ENCODE peak calls at places on chromosomes 7 and 10, in six cellular contexts. One of them, this sample, is unnamed.
A peak's percentile ranks its signal among the peaks of the same experiment; 100 is the strongest.

GRCh38 chr10:19652750-19653149 is 163.5 kb upstream of the PLXDC2 start:
- DNase-seq in renal cortical epithelial cell: no peak
- DNase-seq in stimulated activated CD4-positive, alpha-beta T cell treated with anti-CD3 and anti-CD28 coated beads, Interleukin-2, amount 100 ng/mL, for 48 hours: no peak
- DNase-seq in activated T-cell treated with anti-CD3 and anti-CD28 coated beads for 24 hours: no peak
- DNase-seq in EH: no peak
- DNase-seq in HL-60: no peak
- DNase-seq in this sample: no peak

GRCh38 chr7:2109936-2110585 is 122.7 kb downstream of the MAD1L1 start:
- DNase-seq in renal cortical epithelial cell: peak; percentile 94
- DNase-seq in stimulated activated CD4-positive, alpha-beta T cell treated with anti-CD3 and anti-CD28 coated beads, Interleukin-2, amount 100 ng/mL, for 48 hours: peak; percentile 62
- DNase-seq in activated T-cell treated with anti-CD3 and anti-CD28 coated beads for 24 hours: peak; percentile 72
- DNase-seq in EH: peak; percentile 94
- DNase-seq in HL-60: no peak
- DNase-seq in this sample: peak; percentile 77

GRCh38 chr10:64036306-64036930 is 515.2 kb downstream of the REEP3 start:
- DNase-seq in renal cortical epithelial cell: peak; percentile 42
- DNase-seq in stimulated activated CD4-positive, alpha-beta T cell treated with anti-CD3 and anti-CD28 coated beads, Interleukin-2, amount 100 ng/mL, for 48 hours: no peak
- DNase-seq in activated T-cell treated with anti-CD3 and anti-CD28 coated beads for 24 hours: no peak
- DNase-seq in EH: no peak
- DNase-seq in HL-60: no peak
- DNase-seq in this sample: no peak

GRCh38 chr7:98357751-98358161 is 43.1 kb downstream of the BAIAP2L1 start:
- DNase-seq in renal cortical epithelial cell: peak; percentile 53
- DNase-seq in stimulated activated CD4-positive, alpha-beta T cell treated with anti-CD3 and anti-CD28 coated beads, Interleukin-2, amount 100 ng/mL, for 48 hours: no peak
- DNase-seq in activated T-cell treated with anti-CD3 and anti-CD28 coated beads for 24 hours: no peak
- DNase-seq in EH: peak; percentile 53
- DNase-seq in HL-60: no peak
- DNase-seq in this sample: no peak

GRCh38 chr10:52486840-52487611 is 172.9 kb downstream of the DKK1 start:
- DNase-seq in renal cortical epithelial cell: peak; percentile 85
- DNase-seq in stimulated activated CD4-positive, alpha-beta T cell treated with anti-CD3 and anti-CD28 coated beads, Interleukin-2, amount 100 ng/mL, for 48 hours: no peak
- DNase-seq in activated T-cell treated with anti-CD3 and anti-CD28 coated beads for 24 hours: no peak
- DNase-seq in EH: peak; percentile 95
- DNase-seq in HL-60: no peak
- DNase-seq in this sample: peak; percentile 87

GRCh38 chr7:85018498-85018897 is 168.4 kb downstream of the SEMA3D start:
- DNase-seq in renal cortical epithelial cell: no peak
- DNase-seq in stimulated activated CD4-positive, alpha-beta T cell treated with anti-CD3 and anti-CD28 coated beads, Interleukin-2, amount 100 ng/mL, for 48 hours: no peak
- DNase-seq in activated T-cell treated with anti-CD3 and anti-CD28 coated beads for 24 hours: no peak
- DNase-seq in EH: no peak
- DNase-seq in HL-60: no peak
- DNase-seq in this sample: no peak

GRCh38 chr10:99828464-99828863 is 46.0 kb downstream of the ABCC2 start:
- DNase-seq in renal cortical epithelial cell: no peak
- DNase-seq in stimulated activated CD4-positive, alpha-beta T cell treated with anti-CD3 and anti-CD28 coated beads, Interleukin-2, amount 100 ng/mL, for 48 hours: no peak
- DNase-seq in activated T-cell treated with anti-CD3 and anti-CD28 coated beads for 24 hours: no peak
- DNase-seq in EH: no peak
- DNase-seq in HL-60: no peak
- DNase-seq in this sample: no peak

GRCh38 chr7:126803060-126803665 is 449.6 kb downstream of the GRM8 start:
- DNase-seq in renal cortical epithelial cell: peak; percentile 76
- DNase-seq in stimulated activated CD4-positive, alpha-beta T cell treated with anti-CD3 and anti-CD28 coated beads, Interleukin-2, amount 100 ng/mL, for 48 hours: peak; percentile 15
- DNase-seq in activated T-cell treated with anti-CD3 and anti-CD28 coated beads for 24 hours: peak; percentile 10
- DNase-seq in EH: peak; percentile 57
- DNase-seq in HL-60: peak; percentile 61
- DNase-seq in this sample: peak; percentile 7

GRCh38 chr7:133742709-133743538 is 384.2 kb upstream of the LRGUK start:
- DNase-seq in renal cortical epithelial cell: no peak
- DNase-seq in stimulated activated CD4-positive, alpha-beta T cell treated with anti-CD3 and anti-CD28 coated beads, Interleukin-2, amount 100 ng/mL, for 48 hours: no peak
- DNase-seq in activated T-cell treated with anti-CD3 and anti-CD28 coated beads for 24 hours: no peak
- DNase-seq in EH: peak; percentile 38
- DNase-seq in HL-60: peak; percentile 40
- DNase-seq in this sample: no peak

GRCh38 chr10:113480828-113481502 is 71.9 kb upstream of the HABP2 start:
- DNase-seq in renal cortical epithelial cell: peak; percentile 33
- DNase-seq in stimulated activated CD4-positive, alpha-beta T cell treated with anti-CD3 and anti-CD28 coated beads, Interleukin-2, amount 100 ng/mL, for 48 hours: no peak
- DNase-seq in activated T-cell treated with anti-CD3 and anti-CD28 coated beads for 24 hours: no peak
- DNase-seq in EH: no peak
- DNase-seq in HL-60: no peak
- DNase-seq in this sample: no peak

GRCh38 chr7:92698237-92698841 is 108.1 kb upstream of the FAM133B start:
- DNase-seq in renal cortical epithelial cell: peak; percentile 86
- DNase-seq in stimulated activated CD4-positive, alpha-beta T cell treated with anti-CD3 and anti-CD28 coated beads, Interleukin-2, amount 100 ng/mL, for 48 hours: no peak
- DNase-seq in activated T-cell treated with anti-CD3 and anti-CD28 coated beads for 24 hours: no peak
- DNase-seq in EH: peak; percentile 98
- DNase-seq in HL-60: no peak
- DNase-seq in this sample: peak; percentile 81

GRCh38 chr7:110119883-110120581 is 970.9 kb upstream of the LRRN3 start:
- DNase-seq in renal cortical epithelial cell: peak; percentile 49
- DNase-seq in stimulated activated CD4-positive, alpha-beta T cell treated with anti-CD3 and anti-CD28 coated beads, Interleukin-2, amount 100 ng/mL, for 48 hours: no peak
- DNase-seq in activated T-cell treated with anti-CD3 and anti-CD28 coated beads for 24 hours: no peak
- DNase-seq in EH: peak; percentile 47
- DNase-seq in HL-60: no peak
- DNase-seq in this sample: no peak

GRCh38 chr7:129780257-129781127 is 169.0 kb downstream of the NRF1 start:
- DNase-seq in renal cortical epithelial cell: peak; percentile 35
- DNase-seq in stimulated activated CD4-positive, alpha-beta T cell treated with anti-CD3 and anti-CD28 coated beads, Interleukin-2, amount 100 ng/mL, for 48 hours: peak; percentile 64
- DNase-seq in activated T-cell treated with anti-CD3 and anti-CD28 coated beads for 24 hours: peak; percentile 71
- DNase-seq in EH: no peak
- DNase-seq in HL-60: peak; percentile 33
- DNase-seq in this sample: no peak

GRCh38 chr7:6564091-6564770 is 13.0 kb upstream of the GRID2IP start:
- DNase-seq in renal cortical epithelial cell: no peak
- DNase-seq in stimulated activated CD4-positive, alpha-beta T cell treated with anti-CD3 and anti-CD28 coated beads, Interleukin-2, amount 100 ng/mL, for 48 hours: no peak
- DNase-seq in activated T-cell treated with anti-CD3 and anti-CD28 coated beads for 24 hours: no peak
- DNase-seq in EH: no peak
- DNase-seq in HL-60: no peak
- DNase-seq in this sample: no peak

This sample was measured in BJ.